ENCODE peak calls at places on chromosomes 3 and 15, in six cellular contexts. X is stimulated activated CD8-positive, alpha-beta memory T cell treated with anti-CD3 and anti-CD28 coated beads, Interleukin-7, amount 100 ng/mL, for 1 hour; V is kidney glomerular epithelial cell; R is WTC11; J is HCEC 1CT; G is ovary. B is an unnamed sample.

GRCh38 chr3:159418571-159419526 is 569.8 kb upstream of the IL12A start:
- DNase-seq in G (no peak), V (peak), J (peak), R (no peak), X (no peak), B (no peak)

GRCh38 chr15:90407871-90408317 is 19.9 kb downstream of the IQGAP1 start:
- DNase-seq in G (no peak), R (no peak), X (no peak), J (peak), V (no peak), B (no peak)

GRCh38 chr3:48765376-48765775 is 48.4 kb upstream of the IP6K2 start:
- DNase-seq in R (no peak), V (no peak), J (peak), G (no peak), X (no peak), B (no peak)

GRCh38 chr3:124336067-124336656 is 344.2 kb upstream of the ROPN1 start:
- DNase-seq in J (no peak), R (no peak), X (no peak), V (no peak), G (no peak), B (no peak)

GRCh38 chr3:15542641-15543040 is 21.1 kb upstream of the COLQ start:
- DNase-seq in V (no peak), X (no peak), J (no peak), G (no peak), R (no peak), B (no peak)

GRCh38 chr3:153396581-153396980 is 234.6 kb downstream of the RAP2B start:
- DNase-seq in R (no peak), J (no peak), X (no peak), G (no peak), V (no peak), B (no peak)

GRCh38 chr15:91603681-91604080 is 249.8 kb upstream of the SLCO3A1 start:
- DNase-seq in V (no peak), X (no peak), J (no peak), G (no peak), R (no peak), B (no peak)

GRCh38 chr15:64209680-64210334 is 47.0 kb upstream of the PPIB start:
- DNase-seq in V (peak), J (peak), X (no peak), R (no peak), G (no peak), B (no peak)

GRCh38 chr15:28992340-28992864 is 106.6 kb downstream of the APBA2 start:
- DNase-seq in X (no peak), J (no peak), G (no peak), R (no peak), V (no peak), B (no peak)

GRCh38 chr15:80599359-80599758 is 95.8 kb upstream of the ABHD17C start:
- DNase-seq in G (no peak), X (no peak), R (no peak), J (peak), V (no peak), B (no peak)

B was measured in tibial nerve.